ENCODE peak calls at places on chromosomes 13 and 19, in six cellular contexts. X is GM23248, O is SK-N-SH, M is neural progenitor cell, D is MM.1S, G is HCT116. S is an unnamed sample.

GRCh38 chr13:94602467-94602866 is 810 bp downstream of the GPR180 start:
- DNase-seq in G (no peak), M (no peak), X (no peak), D (no peak), O (no peak), S (no peak)

GRCh38 chr19:29678484-29679106 is 13.3 kb downstream of the PLEKHF1 start:
- DNase-seq in X (peak; percentile 20), O (peak; percentile 58), D (no peak), G (no peak), M (no peak), S (no peak)

GRCh38 chr13:39148513-39148961 is 110.3 kb downstream of the NHLRC3 start:
- DNase-seq in G (no peak), M (peak; percentile 25), X (peak; percentile 69), D (no peak), O (no peak), S (no peak)

GRCh38 chr19:35856546-35857149 is at the start of gene KIRREL2:
- DNase-seq in D (no peak), M (peak; percentile 82), G (no peak), O (peak; percentile 90), X (no peak), S (no peak)

GRCh38 chr19:38736036-38736412 is 8.2 kb downstream of the CAPN12 start:
- DNase-seq in M (peak; percentile 82), G (no peak), D (peak; percentile 21), X (peak; percentile 79), O (peak; percentile 77), S (peak; percentile 39)

GRCh38 chr19:29672319-29672932 is 7.2 kb downstream of the PLEKHF1 start:
- DNase-seq in X (no peak), D (no peak), G (no peak), O (no peak), M (no peak), S (no peak)

GRCh38 chr19:2270572-2271515 is 11.1 kb downstream of the PEAK3 start:
- DNase-seq in M (peak; percentile 74), G (no peak), O (peak; percentile 83), X (peak; percentile 96), D (peak; percentile 52), S (peak; percentile 59)

GRCh38 chr19:2119916-2120785 is 23.4 kb downstream of the IZUMO4 start:
- DNase-seq in O (no peak), D (no peak), X (no peak), M (no peak), G (no peak), S (no peak)

GRCh38 chr19:38921420-38922274 is 8.9 kb downstream of the SARS2 start:
- DNase-seq in X (no peak), M (no peak), D (no peak), O (no peak), G (no peak), S (no peak)

GRCh38 chr19:58052256-58052655 is 6.8 kb upstream of the ZNF135 start:
- DNase-seq in M (no peak), X (no peak), O (no peak), G (no peak), D (no peak), S (no peak)

GRCh38 chr19:47768604-47769003 is 9.9 kb upstream of the SELENOW start:
- DNase-seq in G (no peak), O (no peak), M (no peak), X (no peak), D (no peak), S (no peak)

GRCh38 chr19:16739546-16739945 is 19.9 kb downstream of the NWD1 start:
- DNase-seq in D (no peak), O (no peak), M (peak; percentile 59), G (no peak), X (peak; percentile 13), S (no peak)

GRCh38 chr13:102707465-102707864 is 12.6 kb upstream of the METTL21C start:
- DNase-seq in D (no peak), X (peak; percentile 85), G (no peak), O (peak; percentile 53), M (no peak), S (peak; percentile 84)

GRCh38 chr19:38036707-38037106 is 129.7 kb downstream of the SIPA1L3 start:
- DNase-seq in O (no peak), G (no peak), X (no peak), D (no peak), M (no peak), S (no peak)

GRCh38 chr19:50203281-50204080 is at the start of gene MYH14:
- DNase-seq in D (no peak), M (peak; percentile 97), G (peak; percentile 86), X (peak; percentile 63), O (peak; percentile 82), S (peak; percentile 99)

GRCh38 chr19:5136060-5136855 is 167.3 kb downstream of the KDM4B start:
- DNase-seq in X (no peak), O (no peak), D (no peak), M (no peak), G (no peak), S (no peak)

GRCh38 chr13:61700663-61701062 is 285.0 kb upstream of the PCDH20 start:
- DNase-seq in M (no peak), G (no peak), O (no peak), X (no peak), D (no peak), S (no peak)

GRCh38 chr19:49515767-49516166 is 3.3 kb downstream of the FCGRT start:
- DNase-seq in X (no peak), O (no peak), M (no peak), D (no peak), G (no peak), S (no peak)

GRCh38 chr19:19062454-19063182 is 1.2 kb upstream of the SLC25A42 start:
- DNase-seq in O (no peak), D (peak; percentile 27), G (no peak), M (no peak), X (peak; percentile 63), S (peak; percentile 75)

GRCh38 chr19:19900124-19900523 is 622 bp upstream of the ZNF93 start:
- DNase-seq in M (no peak), O (peak; percentile 16), D (no peak), G (no peak), X (peak; percentile 75), S (no peak)

GRCh38 chr19:13334801-13335481 is 171.3 kb downstream of the CACNA1A start:
- DNase-seq in O (no peak), X (no peak), D (no peak), G (peak; percentile 90), M (no peak), S (peak; percentile 13)

GRCh38 chr19:29380581-29380980 is 145.2 kb upstream of the VSTM2B start:
- DNase-seq in X (no peak), M (no peak), D (no peak), O (no peak), G (no peak), S (no peak)

GRCh38 chr13:102317593-102317992 is 84.3 kb downstream of the FGF14 start:
- DNase-seq in M (no peak), D (no peak), O (peak; percentile 68), X (peak; percentile 33), G (no peak), S (no peak)

GRCh38 chr13:46288570-46289259 is 77.0 kb downstream of the LRRC63 start:
- DNase-seq in X (peak; percentile 62), G (peak; percentile 39), M (peak; percentile 68), D (peak; percentile 66), O (peak; percentile 39), S (peak; percentile 66)

GRCh38 chr19:58584498-58585441 is 11.6 kb upstream of the MZF1 start:
- DNase-seq in X (no peak), G (no peak), D (no peak), M (no peak), O (no peak), S (no peak)

GRCh38 chr19:13902993-13903555 is 2.8 kb downstream of the BRME1 start:
- DNase-seq in M (no peak), O (peak; percentile 59), G (no peak), X (peak; percentile 13), D (peak; percentile 26), S (peak; percentile 54)

GRCh38 chr13:51729853-51730553 is 74.0 kb downstream of the DHRS12 start:
- DNase-seq in M (no peak), O (no peak), D (no peak), X (peak; percentile 93), G (no peak), S (peak; percentile 74)

GRCh38 chr13:36850790-36851438 is 31.9 kb downstream of the RFXAP start:
- DNase-seq in D (no peak), X (peak; percentile 26), M (peak; percentile 41), G (no peak), O (peak; percentile 24), S (no peak)
- TF ChIP-seq EZH2phosphoT487 in D (no peak), X (no peak), M (no peak), G (no peak), O (no peak), S (no peak)

DNA sequence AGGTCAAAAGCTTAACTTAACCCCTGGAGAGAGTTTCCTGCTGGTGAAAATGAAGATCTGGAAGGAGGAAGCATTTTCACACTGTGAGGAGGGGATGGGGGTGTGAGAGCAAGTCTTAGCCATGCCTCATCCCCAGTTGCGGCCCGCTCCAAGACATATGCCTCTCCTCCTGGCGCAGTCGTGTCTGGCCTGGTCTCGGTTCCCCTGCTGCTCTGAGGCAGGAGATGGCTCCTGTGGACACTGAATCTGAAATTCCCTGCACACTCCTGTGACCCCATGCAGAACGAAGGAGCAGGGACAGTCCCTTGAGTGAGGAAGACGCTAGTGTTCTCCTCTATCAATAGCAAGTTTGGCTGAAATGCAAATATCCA is 350 bp upstream of the ZNF69 start:
- DNase-seq in O (no peak), D (no peak), M (no peak), G (no peak), X (peak; percentile 70), S (no peak)
- H3K9ac ChIP-seq in O (no peak overlapping the region), D (no peak overlapping the region), M (no peak overlapping the region), G (no peak overlapping the region), X (peak overlapping the region; percentile 79), S (no peak overlapping the region)

DNA sequence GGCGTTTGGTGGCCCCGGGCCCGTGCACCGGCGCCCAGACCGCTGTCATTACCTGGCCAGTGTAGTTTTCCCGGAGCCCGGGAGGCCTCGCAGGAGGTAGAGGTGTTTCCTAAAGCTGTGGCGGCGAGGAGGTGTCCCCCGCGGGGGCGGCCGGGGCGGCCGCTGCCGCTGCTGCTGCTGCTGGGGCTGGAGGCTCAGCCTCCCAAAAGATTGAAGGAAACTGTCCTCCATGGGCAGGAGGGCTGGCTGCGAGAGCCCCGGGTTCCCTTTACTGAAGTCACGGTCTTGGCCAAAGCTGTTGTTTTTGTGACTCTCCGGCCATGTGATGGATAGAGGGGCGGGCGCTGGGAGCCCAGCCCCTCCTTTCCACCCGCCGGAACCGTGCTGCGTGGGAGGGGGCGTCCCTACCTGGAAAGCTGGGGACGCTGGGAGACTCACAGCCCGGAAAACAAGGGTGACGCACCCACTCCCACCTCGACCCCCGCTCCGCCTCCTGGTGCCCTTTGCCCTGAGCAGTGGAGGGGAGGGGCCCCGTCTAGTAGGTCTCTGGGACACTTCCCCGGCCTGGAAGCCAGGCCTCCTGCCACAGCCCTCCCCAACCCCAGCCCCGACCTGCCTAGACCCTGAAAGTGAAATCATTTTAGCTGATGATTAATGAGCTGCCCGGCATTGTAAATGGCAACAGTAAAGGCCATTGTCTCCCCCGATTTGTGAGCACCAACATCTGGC is at the start of gene N4BP2L1:
- DNase-seq in X (peak; percentile 71), M (peak; percentile 25), D (peak; percentile 82), O (peak; percentile 87), G (no peak), S (peak; percentile 32)
- H3K4me2 ChIP-seq in X (peak within 1 kb of the TSS; percentile 84), M (peak within 1 kb of the TSS; percentile 100), D (peak within 1 kb of the TSS; percentile 85), O (peak within 1 kb of the TSS; percentile 89), G (no peak within 1 kb of the TSS), S (peak within 1 kb of the TSS; percentile 93)

DNA sequence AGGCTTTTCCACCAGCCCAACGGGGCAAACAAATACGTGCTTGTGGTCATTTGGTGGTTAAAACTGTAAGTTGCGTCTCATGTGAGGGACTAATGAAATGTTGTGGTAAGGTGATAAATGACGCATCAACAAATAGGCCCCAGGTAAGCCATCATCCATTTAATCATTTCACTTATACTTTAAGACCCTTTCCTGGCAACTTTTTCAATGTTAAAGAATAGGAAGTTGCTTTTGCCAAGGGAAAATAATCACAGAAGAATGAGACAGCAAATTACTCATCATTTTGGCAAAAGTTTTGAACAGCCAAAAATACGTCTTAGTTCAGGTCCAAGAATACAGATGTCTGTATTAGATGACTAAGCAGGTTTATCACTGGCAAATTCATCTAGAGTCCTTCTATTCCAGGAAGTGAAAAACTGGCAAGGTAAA is 660.4 kb downstream of the SLITRK1 start:
- DNase-seq in X (peak; percentile 88), M (no peak), D (peak; percentile 76), O (no peak), G (no peak), S (peak; percentile 93)
- TF ChIP-seq EZH2phosphoT487 in X (no peak), M (no peak), D (no peak), O (no peak), G (no peak), S (no peak)

S was measured in PC-3.